ENCODE peak calls at places on chromosomes 4 and X, in four cellular contexts. B, U, O and Z are unnamed samples.

GRCh38 chr4:166282081-166282770 is 409.2 kb downstream of the TLL1 start:
- DNase-seq in B (no peak), U (no peak), O (no peak), Z (no peak)

GRCh38 chr4:41751325-41752061 is 3.0 kb upstream of the PHOX2B start:
- DNase-seq in B (no peak), U (no peak), O (no peak), Z (no peak)

GRCh38 chrX:54786972-54787371 is 11.1 kb downstream of the ITIH6 start:
- DNase-seq in B (no peak), U (peak; percentile 39), O (peak; percentile 32), Z (no peak)

GRCh38 chr4:82984459-82984858 is 26.2 kb downstream of the LIN54 start:
- DNase-seq in B (no peak), U (no peak), O (no peak), Z (no peak)

GRCh38 chr4:108045687-108046024 is 56.0 kb downstream of the HADH start:
- DNase-seq in B (peak; percentile 65), U (peak; percentile 75), O (no peak), Z (no peak)

GRCh38 chr4:105208556-105208955 is 61.9 kb downstream of the TET2 start:
- DNase-seq in B (no peak), U (no peak), O (no peak), Z (no peak)

GRCh38 chr4:67035501-67035900 is 509.8 kb downstream of the CENPC start:
- DNase-seq in B (no peak), U (no peak), O (no peak), Z (no peak)

GRCh38 chr4:147408189-147408588 is 72.7 kb upstream of the EDNRA start:
- DNase-seq in B (no peak), U (no peak), O (no peak), Z (no peak)

GRCh38 chrX:112968351-112969133 is 127.9 kb upstream of the AMOT start:
- DNase-seq in B (no peak), U (no peak), O (no peak), Z (no peak)

GRCh38 chr4:7610062-7610670 is 175.4 kb upstream of the PSAPL1 start:
- DNase-seq in B (no peak), U (no peak), O (no peak), Z (no peak)

GRCh38 chr4:142347241-142347640 is 498.9 kb downstream of the INPP4B start:
- DNase-seq in B (no peak), U (no peak), O (no peak), Z (no peak)

GRCh38 chr4:5526070-5526831 is 182.1 kb downstream of the EVC2 start:
- DNase-seq in B (no peak), U (no peak), O (no peak), Z (no peak)

GRCh38 chr4:139833131-139833930 is 167.7 kb downstream of the MGST2 start:
- DNase-seq in B (no peak), U (no peak), O (no peak), Z (no peak)

GRCh38 chrX:57607295-57608187 is 15.7 kb downstream of the ZXDB start:
- DNase-seq in B (no peak), U (no peak), O (no peak), Z (peak; percentile 45)
- TF ChIP-seq CTCF in B (no peak), U (no peak), O (no peak), Z (no peak)

DNA sequence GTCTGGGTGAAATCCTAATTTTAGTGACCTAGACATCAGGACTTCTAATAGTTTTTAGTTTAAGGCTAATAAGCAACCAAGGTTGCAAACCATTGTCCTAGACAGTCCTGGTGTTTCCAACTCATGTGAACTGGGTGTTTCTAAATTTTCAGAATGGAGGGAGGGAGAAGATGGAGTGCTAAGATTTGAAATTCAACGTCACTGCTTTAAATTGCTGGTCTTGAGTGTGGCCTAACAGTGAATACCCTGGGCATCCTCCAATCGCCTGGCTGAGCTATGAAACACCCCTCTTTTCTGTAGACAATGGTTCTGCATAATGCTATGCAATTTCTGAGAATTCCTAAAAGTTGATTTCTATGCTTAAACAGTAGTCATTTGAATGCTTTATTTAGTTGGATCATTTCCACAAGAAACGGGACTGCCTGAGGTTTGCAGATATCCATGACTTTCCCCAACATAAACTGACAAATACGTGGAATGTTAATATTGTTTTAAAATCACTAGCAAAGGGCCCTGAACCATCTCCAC is 1.2 kb downstream of the FBXL5 start:
- DNase-seq in B (no peak), U (no peak), O (no peak), Z (no peak)
- TF ChIP-seq POLR2AphosphoS5 in B (no peak), U (no peak), O (no peak), Z (no peak)

GRCh38 chr4:15675363-15675762 is 6.3 kb upstream of the FAM200B start:
- DNase-seq in B (no peak), U (no peak), O (no peak), Z (no peak)
- TF ChIP-seq CTCF in B (no peak), U (no peak), O (no peak), Z (no peak)

GRCh38 chrX:136495043-136495442 is 2.3 kb upstream of the HTATSF1 start:
- DNase-seq in B (no peak), U (no peak), O (no peak), Z (no peak)

GRCh38 chrX:136496768-136497555 is 430 bp upstream of the HTATSF1 start:
- DNase-seq in B (peak; percentile 81), U (peak; percentile 75), O (peak; percentile 88), Z (peak; percentile 95)

GRCh38 chrX:136497556-136498048 is at the start of gene HTATSF1:
- DNase-seq in B (no peak), U (peak; percentile 30), O (no peak), Z (peak; percentile 88)

GRCh38 chrX:136491832-136492231 is 4.1 kb downstream of the BRS3 start:
- DNase-seq in B (no peak), U (no peak), O (no peak), Z (no peak)

GRCh38 chrX:136496359-136496767 is 1.0 kb upstream of the HTATSF1 start:
- DNase-seq in B (no peak), U (no peak), O (no peak), Z (no peak)
- TF ChIP-seq POLR2AphosphoS5 in B (no peak), U (no peak), O (no peak), Z (no peak)

GRCh38 chr4:10089346-10089745 is 27.3 kb downstream of the WDR1 start:
- DNase-seq in B (no peak), U (peak; percentile 81), O (peak; percentile 88), Z (peak; percentile 59)
- TF ChIP-seq CTCF in B (peak; percentile 34), U (no peak), O (peak; percentile 79), Z (no peak)

GRCh38 chrX:48002929-48003328 is 860 bp downstream of the ZNF182 start:
- DNase-seq in B (no peak), U (no peak), O (no peak), Z (no peak)

GRCh38 chrX:48003367-48003757 is 427 bp downstream of the ZNF182 start:
- DNase-seq in B (no peak), U (no peak), O (peak; percentile 26), Z (peak; percentile 84)

DNA sequence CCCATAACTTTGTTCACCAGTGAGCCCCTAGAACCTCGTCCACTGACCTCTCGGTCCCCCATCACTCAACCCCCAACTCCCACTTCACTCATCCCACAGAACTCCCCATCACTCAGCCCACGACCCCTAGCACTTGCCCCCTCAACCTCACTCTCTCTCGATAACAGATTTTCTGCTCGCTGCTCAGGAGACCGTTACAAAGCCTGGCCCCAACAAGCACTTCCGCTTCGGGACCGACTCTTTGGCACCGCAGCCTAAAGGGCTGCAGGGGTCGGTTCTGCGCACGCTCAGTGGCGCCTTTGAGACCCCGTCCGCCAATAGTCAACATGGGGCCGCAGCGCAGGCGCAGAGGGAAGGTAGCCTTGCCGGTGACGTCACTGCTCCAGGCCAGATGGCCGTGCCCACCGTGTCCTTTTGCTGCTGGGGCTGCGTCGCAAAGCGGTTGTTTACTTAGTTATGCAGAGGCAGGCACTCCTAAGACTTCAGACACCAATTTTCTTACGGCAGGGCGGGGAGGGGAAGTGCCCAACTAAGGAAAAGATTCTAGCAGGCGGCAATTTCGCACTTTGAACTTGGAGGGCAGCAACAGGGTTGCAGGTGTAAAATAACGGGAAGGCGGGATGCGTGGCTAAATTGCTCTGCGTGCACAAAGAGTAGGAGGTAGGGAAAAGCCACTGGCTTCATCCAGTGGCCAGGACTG is at the start of gene ZNF182:
- DNase-seq in B (peak; percentile 86), U (peak; percentile 93), O (peak; percentile 94), Z (peak; percentile 96)
- TF ChIP-seq POLR2AphosphoS5 in B (peak; percentile 52), U (peak; percentile 87), O (peak; percentile 67), Z (peak; percentile 93)

DNA sequence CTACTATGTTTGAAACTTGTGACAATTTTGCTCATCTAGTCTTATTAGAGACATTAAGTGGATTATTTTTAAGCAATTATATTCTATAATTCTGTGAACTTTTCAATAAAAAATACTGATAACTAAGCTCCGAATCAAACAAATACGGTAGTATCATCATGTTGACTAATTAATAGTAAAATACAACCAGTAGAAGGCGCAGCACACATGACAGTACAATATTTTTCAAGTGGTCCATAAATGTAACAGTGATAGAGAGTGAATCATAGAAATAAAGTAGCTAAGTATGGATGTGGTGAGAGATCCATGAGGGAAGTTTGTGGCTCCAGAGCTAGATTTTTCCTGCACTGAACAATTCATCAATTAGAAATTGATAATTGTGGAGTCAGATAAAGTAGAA is 666.2 kb downstream of the KCTD8 start:
- DNase-seq in B (no peak), U (no peak), O (no peak), Z (no peak)
- TF ChIP-seq CTCF in B (no peak), U (no peak), O (no peak), Z (no peak)

DNA sequence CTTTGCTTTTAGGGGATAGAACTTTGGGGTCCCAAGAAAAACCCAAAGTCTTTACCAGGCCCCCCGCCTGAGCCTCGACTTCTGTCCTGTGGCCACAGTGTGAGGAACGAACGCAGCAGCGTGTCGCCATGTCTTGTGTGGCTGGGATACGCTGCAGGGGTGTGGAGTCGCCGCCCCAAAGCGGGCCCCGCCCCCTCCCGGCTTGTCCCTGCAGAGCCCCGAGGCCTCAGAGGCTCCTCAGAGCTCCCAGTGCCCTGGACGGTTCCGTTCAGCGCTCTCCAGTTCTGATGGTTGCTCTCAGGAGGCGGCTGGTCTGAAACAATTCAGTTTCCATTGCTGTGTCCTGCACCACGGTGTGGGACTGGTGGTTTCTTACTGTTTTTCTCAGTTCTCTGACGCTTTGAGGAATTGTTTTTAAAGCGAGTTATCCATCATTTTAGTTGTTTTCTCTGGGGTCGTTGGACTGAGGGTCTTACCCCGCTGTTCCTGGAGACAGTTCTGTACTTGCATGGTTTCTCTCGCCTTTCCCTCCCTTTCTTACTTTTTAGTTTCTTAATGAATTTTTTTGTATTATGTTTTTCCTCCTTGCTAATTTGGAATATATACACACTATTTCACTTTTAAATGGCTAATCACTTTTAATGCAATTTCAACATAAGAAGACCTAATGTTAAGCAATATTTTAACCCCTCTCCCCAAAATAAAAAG is 1.6 kb upstream of the IDUA start:
- DNase-seq in B (no peak), U (peak; percentile 88), O (peak; percentile 89), Z (peak; percentile 93)
- TF ChIP-seq POLR2AphosphoS5 in B (no peak), U (no peak), O (peak; percentile 72), Z (peak; percentile 70)